ENCODE peak calls at places on chromosomes 3 and 15, in nine cellular contexts. One of them, this sample, is unnamed.

GRCh38 chr3:66603161-66603611 is 102.4 kb upstream of the LRIG1 start:
- DNase-seq in HCT116: no peak
- DNase-seq in transverse colon: no peak
- DNase-seq in K562: no peak
- DNase-seq in esophagus muscularis mucosa: no peak
- DNase-seq in sigmoid colon: no peak
- DNase-seq in endothelial cell of umbilical vein: no peak
- DNase-seq in H1: no peak
- DNase-seq in suprapubic skin: no peak
- DNase-seq in this sample: no peak

GRCh38 chr3:175743733-175744400 is 884.7 kb downstream of the NAALADL2 start:
- DNase-seq in HCT116: no peak
- DNase-seq in transverse colon: no peak
- DNase-seq in K562: no peak
- DNase-seq in esophagus muscularis mucosa: no peak
- DNase-seq in sigmoid colon: no peak
- DNase-seq in endothelial cell of umbilical vein: no peak
- DNase-seq in H1: no peak
- DNase-seq in suprapubic skin: no peak
- DNase-seq in this sample: no peak

GRCh38 chr3:191070762-191071365 is 128.2 kb upstream of the OSTN start:
- DNase-seq in HCT116: no peak
- DNase-seq in transverse colon: no peak
- DNase-seq in K562: no peak
- DNase-seq in esophagus muscularis mucosa: no peak
- DNase-seq in sigmoid colon: no peak
- DNase-seq in endothelial cell of umbilical vein: peak
- DNase-seq in H1: no peak
- DNase-seq in suprapubic skin: no peak
- DNase-seq in this sample: no peak

GRCh38 chr3:115693868-115694267 is 70.6 kb downstream of the GAP43 start:
- DNase-seq in HCT116: no peak
- DNase-seq in transverse colon: no peak
- DNase-seq in K562: no peak
- DNase-seq in esophagus muscularis mucosa: no peak
- DNase-seq in sigmoid colon: no peak
- DNase-seq in endothelial cell of umbilical vein: no peak
- DNase-seq in H1: no peak
- DNase-seq in suprapubic skin: no peak
- DNase-seq in this sample: no peak

GRCh38 chr3:132543016-132543739 is 53.9 kb upstream of the ACKR4 start:
- DNase-seq in HCT116: peak
- DNase-seq in transverse colon: no peak
- DNase-seq in K562: no peak
- DNase-seq in esophagus muscularis mucosa: no peak
- DNase-seq in sigmoid colon: no peak
- DNase-seq in endothelial cell of umbilical vein: peak
- DNase-seq in H1: no peak
- DNase-seq in suprapubic skin: no peak
- DNase-seq in this sample: no peak

GRCh38 chr3:43410575-43410974 is 124.2 kb downstream of the SNRK start:
- DNase-seq in HCT116: no peak
- DNase-seq in transverse colon: no peak
- DNase-seq in K562: no peak
- DNase-seq in esophagus muscularis mucosa: peak
- DNase-seq in sigmoid colon: no peak
- DNase-seq in endothelial cell of umbilical vein: no peak
- DNase-seq in H1: no peak
- DNase-seq in suprapubic skin: no peak
- DNase-seq in this sample: no peak

GRCh38 chr15:83164409-83165404 is 42.9 kb downstream of the HDGFL3 start:
- DNase-seq in HCT116: no peak
- DNase-seq in transverse colon: no peak
- DNase-seq in K562: no peak
- DNase-seq in esophagus muscularis mucosa: no peak
- DNase-seq in sigmoid colon: no peak
- DNase-seq in endothelial cell of umbilical vein: peak
- DNase-seq in H1: no peak
- DNase-seq in suprapubic skin: no peak
- DNase-seq in this sample: peak

GRCh38 chr15:25362545-25362944 is 76.3 kb downstream of the UBE3A start:
- DNase-seq in HCT116: no peak
- DNase-seq in transverse colon: no peak
- DNase-seq in K562: no peak
- DNase-seq in esophagus muscularis mucosa: no peak
- DNase-seq in sigmoid colon: no peak
- DNase-seq in endothelial cell of umbilical vein: no peak
- DNase-seq in H1: no peak
- DNase-seq in suprapubic skin: no peak
- DNase-seq in this sample: no peak

GRCh38 chr3:127760361-127760760 is 62.0 kb downstream of the MGLL start:
- DNase-seq in HCT116: no peak
- DNase-seq in transverse colon: no peak
- DNase-seq in K562: no peak
- DNase-seq in esophagus muscularis mucosa: no peak
- DNase-seq in sigmoid colon: peak
- DNase-seq in endothelial cell of umbilical vein: no peak
- DNase-seq in H1: no peak
- DNase-seq in suprapubic skin: no peak
- DNase-seq in this sample: no peak

DNA sequence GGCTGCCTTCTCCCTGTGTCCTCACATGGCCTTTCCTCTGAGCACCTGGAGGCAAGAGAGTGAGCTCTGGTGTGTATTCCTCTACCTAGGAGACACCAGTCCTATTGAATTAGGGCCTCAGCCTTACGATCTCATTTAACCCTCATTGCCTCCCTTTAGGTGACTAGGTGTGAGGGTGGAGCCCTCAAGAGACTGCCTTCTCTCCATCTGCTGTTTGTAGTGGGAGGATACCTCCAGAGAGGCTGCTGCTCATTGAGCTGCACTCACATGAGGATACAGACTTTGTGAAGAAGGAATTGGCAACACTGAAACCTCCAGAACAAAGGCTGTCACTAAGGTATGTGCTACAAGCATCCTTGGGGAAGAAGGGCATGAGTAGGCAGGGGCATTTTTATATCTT is at the start of gene CCR8:
- DNase-seq in HCT116: no peak
- DNase-seq in transverse colon: no peak
- DNase-seq in K562: no peak
- DNase-seq in esophagus muscularis mucosa: no peak
- DNase-seq in sigmoid colon: no peak
- DNase-seq in endothelial cell of umbilical vein: no peak
- DNase-seq in H1: no peak
- DNase-seq in suprapubic skin: no peak
- DNase-seq in this sample: no peak
- TF ChIP-seq POLR2AphosphoS5 in HCT116: no peak
- TF ChIP-seq POLR2AphosphoS5 in transverse colon: no peak
- TF ChIP-seq POLR2AphosphoS5 in K562: no peak
- TF ChIP-seq POLR2AphosphoS5 in esophagus muscularis mucosa: no peak
- TF ChIP-seq POLR2AphosphoS5 in sigmoid colon: no peak
- TF ChIP-seq POLR2AphosphoS5 in endothelial cell of umbilical vein: no peak
- TF ChIP-seq POLR2AphosphoS5 in H1: no peak
- TF ChIP-seq POLR2AphosphoS5 in suprapubic skin: no peak
- TF ChIP-seq POLR2AphosphoS5 in this sample: no peak

DNA sequence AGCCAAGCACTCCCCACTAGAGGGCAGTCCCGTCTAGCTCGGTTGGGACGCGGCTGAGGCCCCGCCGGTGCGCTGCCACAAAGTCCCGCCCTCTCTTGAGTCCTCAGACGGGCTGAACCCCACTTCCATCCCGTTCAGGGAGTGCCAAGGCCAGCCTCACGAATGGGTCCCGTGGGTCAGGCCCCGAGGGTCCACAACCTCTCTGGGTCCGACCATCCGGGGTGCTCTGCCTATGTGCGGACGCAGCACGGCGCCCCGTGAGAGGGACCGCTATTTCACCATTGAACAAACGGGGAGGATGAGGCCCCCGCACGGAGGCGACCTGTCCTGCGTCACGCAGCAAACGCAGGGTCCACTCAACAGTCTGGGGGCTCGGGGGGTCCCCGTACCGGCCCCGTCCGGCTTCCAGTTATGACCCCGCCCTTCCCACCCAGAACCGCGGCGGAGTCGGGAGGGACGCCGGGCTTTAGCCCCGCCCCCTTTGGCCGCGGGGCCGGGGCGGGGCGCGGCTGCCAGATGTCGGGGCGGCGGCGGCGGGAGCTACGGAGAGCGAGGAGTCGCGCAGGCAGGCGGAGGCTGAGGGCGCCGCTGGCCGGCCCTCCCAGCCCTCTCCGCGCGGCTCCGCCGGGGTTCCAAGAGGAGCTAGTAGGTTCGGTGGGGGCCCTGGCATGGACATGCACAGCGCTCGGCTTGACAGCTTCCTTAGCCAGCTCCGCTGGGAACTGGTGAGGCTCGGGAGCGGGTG is at the start of gene INKA1:
- DNase-seq in HCT116: peak
- DNase-seq in transverse colon: peak
- DNase-seq in K562: peak
- DNase-seq in esophagus muscularis mucosa: peak
- DNase-seq in sigmoid colon: peak
- DNase-seq in endothelial cell of umbilical vein: peak
- DNase-seq in H1: peak
- DNase-seq in suprapubic skin: peak
- DNase-seq in this sample: peak
- TF ChIP-seq POLR2A in HCT116: peak
- TF ChIP-seq POLR2A in transverse colon: peak
- TF ChIP-seq POLR2A in K562: no peak
- TF ChIP-seq POLR2A in esophagus muscularis mucosa: peak
- TF ChIP-seq POLR2A in sigmoid colon: no peak
- TF ChIP-seq POLR2A in endothelial cell of umbilical vein: peak
- TF ChIP-seq POLR2A in H1: no peak
- TF ChIP-seq POLR2A in suprapubic skin: no peak
- TF ChIP-seq POLR2A in this sample: no peak

GRCh38 chr3:147256739-147257138 is 149.6 kb downstream of the ZIC4 start:
- DNase-seq in HCT116: no peak
- DNase-seq in transverse colon: no peak
- DNase-seq in K562: no peak
- DNase-seq in esophagus muscularis mucosa: no peak
- DNase-seq in sigmoid colon: no peak
- DNase-seq in endothelial cell of umbilical vein: no peak
- DNase-seq in H1: no peak
- DNase-seq in suprapubic skin: no peak
- DNase-seq in this sample: no peak

GRCh38 chr3:147257972-147258371 is 148.4 kb downstream of the ZIC4 start:
- DNase-seq in HCT116: no peak
- DNase-seq in transverse colon: no peak
- DNase-seq in K562: no peak
- DNase-seq in esophagus muscularis mucosa: no peak
- DNase-seq in sigmoid colon: no peak
- DNase-seq in endothelial cell of umbilical vein: no peak
- DNase-seq in H1: no peak
- DNase-seq in suprapubic skin: no peak
- DNase-seq in this sample: no peak
- TF ChIP-seq POLR2AphosphoS5 in HCT116: no peak
- TF ChIP-seq POLR2AphosphoS5 in transverse colon: no peak
- TF ChIP-seq POLR2AphosphoS5 in K562: no peak
- TF ChIP-seq POLR2AphosphoS5 in esophagus muscularis mucosa: no peak
- TF ChIP-seq POLR2AphosphoS5 in sigmoid colon: no peak
- TF ChIP-seq POLR2AphosphoS5 in endothelial cell of umbilical vein: no peak
- TF ChIP-seq POLR2AphosphoS5 in H1: no peak
- TF ChIP-seq POLR2AphosphoS5 in suprapubic skin: no peak
- TF ChIP-seq POLR2AphosphoS5 in this sample: no peak

DNA sequence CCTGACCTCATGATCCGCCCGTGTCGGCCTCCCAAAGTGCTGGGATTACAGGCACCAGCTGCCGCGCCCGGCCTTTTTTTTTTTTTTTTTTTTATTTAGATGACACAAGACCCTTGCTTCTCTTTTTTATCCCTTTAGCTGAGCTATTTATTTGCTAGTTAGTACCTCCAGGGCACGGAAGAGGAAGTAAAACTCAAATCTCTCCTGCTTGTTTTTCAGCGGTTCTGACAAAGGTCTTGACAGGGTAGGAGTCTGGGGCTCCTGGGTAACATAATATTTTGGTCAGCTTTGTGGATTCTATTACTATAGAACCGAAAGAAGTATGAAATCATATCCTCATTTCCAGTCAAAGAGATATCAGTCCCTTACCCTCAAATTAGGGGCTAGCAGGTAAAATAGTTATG is 44.0 kb upstream of the ETV5 start:
- DNase-seq in HCT116: no peak
- DNase-seq in transverse colon: no peak
- DNase-seq in K562: no peak
- DNase-seq in esophagus muscularis mucosa: no peak
- DNase-seq in sigmoid colon: no peak
- DNase-seq in endothelial cell of umbilical vein: no peak
- DNase-seq in H1: no peak
- DNase-seq in suprapubic skin: no peak
- DNase-seq in this sample: peak
- TF ChIP-seq POLR2A in HCT116: no peak
- TF ChIP-seq POLR2A in transverse colon: no peak
- TF ChIP-seq POLR2A in K562: no peak
- TF ChIP-seq POLR2A in esophagus muscularis mucosa: no peak
- TF ChIP-seq POLR2A in sigmoid colon: no peak
- TF ChIP-seq POLR2A in endothelial cell of umbilical vein: no peak
- TF ChIP-seq POLR2A in H1: no peak
- TF ChIP-seq POLR2A in suprapubic skin: no peak
- TF ChIP-seq POLR2A in this sample: no peak

DNA sequence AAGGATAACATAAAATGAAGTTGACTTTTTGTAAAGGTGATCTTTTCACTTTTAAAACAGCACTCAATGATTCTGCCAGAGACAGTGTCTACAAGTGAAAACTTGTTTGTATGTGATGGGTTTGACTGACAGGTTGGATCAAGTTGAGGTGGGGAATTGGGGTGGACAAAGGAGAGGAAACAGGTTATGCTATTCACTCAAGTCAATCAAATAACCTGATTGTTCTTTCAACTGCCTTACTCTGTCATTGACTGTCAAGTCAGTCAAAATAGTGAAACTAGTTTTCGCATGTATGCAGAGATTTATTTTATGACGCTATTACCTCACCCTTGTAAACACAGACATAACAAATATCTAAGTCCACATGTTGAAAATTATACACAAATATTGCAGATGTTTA is 187.7 kb downstream of the ROBO2 start:
- DNase-seq in HCT116: no peak
- DNase-seq in transverse colon: no peak
- DNase-seq in K562: no peak
- DNase-seq in esophagus muscularis mucosa: no peak
- DNase-seq in sigmoid colon: no peak
- DNase-seq in endothelial cell of umbilical vein: no peak
- DNase-seq in H1: no peak
- DNase-seq in suprapubic skin: no peak
- DNase-seq in this sample: no peak
- TF ChIP-seq POLR2AphosphoS5 in HCT116: no peak
- TF ChIP-seq POLR2AphosphoS5 in transverse colon: no peak
- TF ChIP-seq POLR2AphosphoS5 in K562: no peak
- TF ChIP-seq POLR2AphosphoS5 in esophagus muscularis mucosa: no peak
- TF ChIP-seq POLR2AphosphoS5 in sigmoid colon: no peak
- TF ChIP-seq POLR2AphosphoS5 in endothelial cell of umbilical vein: no peak
- TF ChIP-seq POLR2AphosphoS5 in H1: no peak
- TF ChIP-seq POLR2AphosphoS5 in suprapubic skin: no peak
- TF ChIP-seq POLR2AphosphoS5 in this sample: no peak

GRCh38 chr15:74540761-74541493 is at the start of gene ARID3B:
- DNase-seq in HCT116: peak
- DNase-seq in transverse colon: peak
- DNase-seq in K562: peak
- DNase-seq in esophagus muscularis mucosa: peak
- DNase-seq in sigmoid colon: peak
- DNase-seq in endothelial cell of umbilical vein: peak
- DNase-seq in H1: peak
- DNase-seq in suprapubic skin: peak
- DNase-seq in this sample: peak
- TF ChIP-seq POLR2A in HCT116: peak
- TF ChIP-seq POLR2A in transverse colon: peak
- TF ChIP-seq POLR2A in K562: peak
- TF ChIP-seq POLR2A in esophagus muscularis mucosa: no peak
- TF ChIP-seq POLR2A in sigmoid colon: peak
- TF ChIP-seq POLR2A in endothelial cell of umbilical vein: peak
- TF ChIP-seq POLR2A in H1: peak
- TF ChIP-seq POLR2A in suprapubic skin: no peak
- TF ChIP-seq POLR2A in this sample: peak

GRCh38 chr3:129983561-129983960 is 9.0 kb downstream of the TRH start:
- DNase-seq in HCT116: no peak
- DNase-seq in transverse colon: no peak
- DNase-seq in K562: no peak
- DNase-seq in esophagus muscularis mucosa: no peak
- DNase-seq in sigmoid colon: no peak
- DNase-seq in endothelial cell of umbilical vein: no peak
- DNase-seq in H1: no peak
- DNase-seq in suprapubic skin: no peak
- DNase-seq in this sample: no peak
- TF ChIP-seq POLR2AphosphoS5 in HCT116: no peak
- TF ChIP-seq POLR2AphosphoS5 in transverse colon: no peak
- TF ChIP-seq POLR2AphosphoS5 in K562: no peak
- TF ChIP-seq POLR2AphosphoS5 in esophagus muscularis mucosa: no peak
- TF ChIP-seq POLR2AphosphoS5 in sigmoid colon: no peak
- TF ChIP-seq POLR2AphosphoS5 in endothelial cell of umbilical vein: no peak
- TF ChIP-seq POLR2AphosphoS5 in H1: no peak
- TF ChIP-seq POLR2AphosphoS5 in suprapubic skin: no peak
- TF ChIP-seq POLR2AphosphoS5 in this sample: no peak